ENCODE peak calls at places on chromosomes 16 and 17, in seven cellular contexts. One of them, this sample, is unnamed.
A peak's percentile ranks its signal among the peaks of the same experiment; 100 is the strongest.

GRCh38 chr17:36592316-36592710 is 634 bp downstream of the DHRS11 start:
- DNase-seq in astrocyte: no peak
- DNase-seq in AG04450: no peak
- DNase-seq in HFF-Myc: no peak
- DNase-seq in progenitor cell of endocrine pancreas: no peak
- DNase-seq in RWPE1: peak; percentile 46
- DNase-seq in ovary: peak; percentile 46
- DNase-seq in this sample: no peak

GRCh38 chr16:14378684-14379467 is 251.2 kb downstream of the PARN start:
- DNase-seq in astrocyte: peak; percentile 35
- DNase-seq in AG04450: no peak
- DNase-seq in HFF-Myc: no peak
- DNase-seq in progenitor cell of endocrine pancreas: no peak
- DNase-seq in RWPE1: peak; percentile 86
- DNase-seq in ovary: no peak
- DNase-seq in this sample: peak; percentile 18

GRCh38 chr17:27805520-27806146 is 5.3 kb upstream of the NOS2 start:
- DNase-seq in astrocyte: peak; percentile 69
- DNase-seq in AG04450: peak; percentile 72
- DNase-seq in HFF-Myc: peak; percentile 78
- DNase-seq in progenitor cell of endocrine pancreas: peak; percentile 83
- DNase-seq in RWPE1: peak; percentile 83
- DNase-seq in ovary: peak; percentile 81
- DNase-seq in this sample: peak; percentile 73

GRCh38 chr16:78122774-78123315 is 23.4 kb downstream of the WWOX start:
- DNase-seq in astrocyte: peak; percentile 34
- DNase-seq in AG04450: peak; percentile 15
- DNase-seq in HFF-Myc: peak; percentile 25
- DNase-seq in progenitor cell of endocrine pancreas: no peak
- DNase-seq in RWPE1: peak; percentile 41
- DNase-seq in ovary: peak; percentile 26
- DNase-seq in this sample: no peak

GRCh38 chr16:21028728-21029127 is 121.9 kb downstream of the DNAH3 start:
- DNase-seq in astrocyte: no peak
- DNase-seq in AG04450: no peak
- DNase-seq in HFF-Myc: no peak
- DNase-seq in progenitor cell of endocrine pancreas: no peak
- DNase-seq in RWPE1: no peak
- DNase-seq in ovary: no peak
- DNase-seq in this sample: no peak

GRCh38 chr17:39450051-39450450 is 1.0 kb downstream of the MED1 start:
- DNase-seq in astrocyte: no peak
- DNase-seq in AG04450: no peak
- DNase-seq in HFF-Myc: no peak
- DNase-seq in progenitor cell of endocrine pancreas: no peak
- DNase-seq in RWPE1: no peak
- DNase-seq in ovary: no peak
- DNase-seq in this sample: no peak

GRCh38 chr16:27729516-27730304 is 179.8 kb downstream of the KATNIP start:
- DNase-seq in astrocyte: peak; percentile 85
- DNase-seq in AG04450: no peak
- DNase-seq in HFF-Myc: no peak
- DNase-seq in progenitor cell of endocrine pancreas: no peak
- DNase-seq in RWPE1: no peak
- DNase-seq in ovary: no peak
- DNase-seq in this sample: no peak

GRCh38 chr16:29009050-29009837 is 24.4 kb downstream of the LAT start:
- DNase-seq in astrocyte: no peak
- DNase-seq in AG04450: no peak
- DNase-seq in HFF-Myc: no peak
- DNase-seq in progenitor cell of endocrine pancreas: no peak
- DNase-seq in RWPE1: no peak
- DNase-seq in ovary: no peak
- DNase-seq in this sample: no peak

GRCh38 chr17:16269658-16270057 is 52.6 kb downstream of the PIGL start:
- DNase-seq in astrocyte: peak; percentile 77
- DNase-seq in AG04450: no peak
- DNase-seq in HFF-Myc: no peak
- DNase-seq in progenitor cell of endocrine pancreas: no peak
- DNase-seq in RWPE1: no peak
- DNase-seq in ovary: no peak
- DNase-seq in this sample: no peak

GRCh38 chr17:4152471-4152870 is 9.5 kb downstream of the CYB5D2 start:
- DNase-seq in astrocyte: peak; percentile 56
- DNase-seq in AG04450: no peak
- DNase-seq in HFF-Myc: no peak
- DNase-seq in progenitor cell of endocrine pancreas: no peak
- DNase-seq in RWPE1: peak; percentile 17
- DNase-seq in ovary: no peak
- DNase-seq in this sample: no peak

GRCh38 chr17:5234645-5235576 is at the start of gene SCIMP:
- DNase-seq in astrocyte: no peak
- DNase-seq in AG04450: no peak
- DNase-seq in HFF-Myc: no peak
- DNase-seq in progenitor cell of endocrine pancreas: no peak
- DNase-seq in RWPE1: no peak
- DNase-seq in ovary: no peak
- DNase-seq in this sample: no peak

GRCh38 chr17:75260679-75261335 is 599 bp downstream of the GGA3 start:
- DNase-seq in astrocyte: no peak
- DNase-seq in AG04450: no peak
- DNase-seq in HFF-Myc: no peak
- DNase-seq in progenitor cell of endocrine pancreas: no peak
- DNase-seq in RWPE1: no peak
- DNase-seq in ovary: no peak
- DNase-seq in this sample: no peak

GRCh38 chr16:79601092-79601977 is 798 bp upstream of the MAF start:
- DNase-seq in astrocyte: peak; percentile 13
- DNase-seq in AG04450: no peak
- DNase-seq in HFF-Myc: no peak
- DNase-seq in progenitor cell of endocrine pancreas: peak; percentile 36
- DNase-seq in RWPE1: peak; percentile 41
- DNase-seq in ovary: peak; percentile 68
- DNase-seq in this sample: no peak

GRCh38 chr16:31404353-31405064 is 11.4 kb downstream of the ITGAD start:
- DNase-seq in astrocyte: no peak
- DNase-seq in AG04450: no peak
- DNase-seq in HFF-Myc: no peak
- DNase-seq in progenitor cell of endocrine pancreas: no peak
- DNase-seq in RWPE1: no peak
- DNase-seq in ovary: no peak
- DNase-seq in this sample: no peak

GRCh38 chr16:46972429-46972970 is 974 bp downstream of the DNAJA2 start:
- DNase-seq in astrocyte: peak; percentile 33
- DNase-seq in AG04450: no peak
- DNase-seq in HFF-Myc: no peak
- DNase-seq in progenitor cell of endocrine pancreas: no peak
- DNase-seq in RWPE1: peak; percentile 59
- DNase-seq in ovary: no peak
- DNase-seq in this sample: no peak

GRCh38 chr16:46975165-46975564 is 1.7 kb upstream of the DNAJA2 start:
- DNase-seq in astrocyte: no peak
- DNase-seq in AG04450: no peak
- DNase-seq in HFF-Myc: no peak
- DNase-seq in progenitor cell of endocrine pancreas: no peak
- DNase-seq in RWPE1: no peak
- DNase-seq in ovary: peak; percentile 19
- DNase-seq in this sample: no peak

GRCh38 chr16:46972971-46973456 is 460 bp downstream of the DNAJA2 start:
- DNase-seq in astrocyte: no peak
- DNase-seq in AG04450: no peak
- DNase-seq in HFF-Myc: no peak
- DNase-seq in progenitor cell of endocrine pancreas: peak; percentile 33
- DNase-seq in RWPE1: no peak
- DNase-seq in ovary: peak; percentile 52
- DNase-seq in this sample: no peak

GRCh38 chr16:46974352-46974751 is 878 bp upstream of the DNAJA2 start:
- DNase-seq in astrocyte: no peak
- DNase-seq in AG04450: no peak
- DNase-seq in HFF-Myc: no peak
- DNase-seq in progenitor cell of endocrine pancreas: no peak
- DNase-seq in RWPE1: peak; percentile 8
- DNase-seq in ovary: no peak
- DNase-seq in this sample: no peak

DNA sequence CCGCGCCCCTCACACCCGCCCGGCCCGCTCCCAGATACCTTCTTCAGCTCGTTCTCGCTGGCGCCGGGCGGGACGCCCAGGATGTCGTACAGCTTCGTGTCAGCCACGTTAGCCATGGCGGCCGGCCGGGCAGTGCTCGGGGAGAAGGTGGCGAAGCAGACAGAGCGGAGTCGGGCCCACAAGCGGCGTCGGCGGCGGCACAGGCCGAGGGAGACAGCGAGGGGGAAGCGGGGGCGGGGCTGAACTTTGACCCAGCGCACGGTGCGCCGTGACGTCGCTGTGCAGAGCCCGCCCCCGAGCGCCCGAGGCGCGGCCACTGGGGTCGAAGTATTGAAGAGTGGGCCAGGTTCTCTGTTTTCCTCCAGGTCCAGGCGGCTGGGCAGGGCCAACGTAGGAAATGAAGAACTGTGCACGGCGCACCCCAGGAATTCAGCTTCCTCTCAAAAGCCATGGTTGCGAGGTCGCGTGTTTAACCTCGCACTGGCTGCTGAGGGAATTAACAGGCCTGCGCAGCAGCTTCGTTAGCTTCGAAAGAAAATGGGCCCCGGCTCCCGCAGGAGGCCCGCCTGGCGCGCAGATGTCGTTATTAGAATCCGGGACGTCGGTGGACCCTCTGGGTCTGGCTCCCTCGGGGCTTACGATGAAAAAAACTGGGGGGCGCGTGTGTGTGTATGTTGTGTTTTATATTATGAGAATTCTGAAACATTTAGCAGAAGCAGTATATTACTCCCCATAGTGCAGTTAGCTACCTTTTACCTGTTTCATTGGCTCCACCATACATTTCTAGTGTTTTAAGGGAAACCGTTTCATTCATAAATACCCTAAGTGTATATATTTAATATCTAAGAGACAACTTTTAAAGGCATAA is at the start of gene DNAJA2:
- DNase-seq in astrocyte: peak; percentile 79
- DNase-seq in AG04450: peak; percentile 50
- DNase-seq in HFF-Myc: peak; percentile 61
- DNase-seq in progenitor cell of endocrine pancreas: peak; percentile 91
- DNase-seq in RWPE1: peak; percentile 91
- DNase-seq in ovary: peak; percentile 96
- DNase-seq in this sample: peak; percentile 54
- TF ChIP-seq CTCF in astrocyte: no peak
- TF ChIP-seq CTCF in AG04450: no peak
- TF ChIP-seq CTCF in HFF-Myc: no peak
- TF ChIP-seq CTCF in progenitor cell of endocrine pancreas: no peak
- TF ChIP-seq CTCF in RWPE1: no peak
- TF ChIP-seq CTCF in ovary: no peak
- TF ChIP-seq CTCF in this sample: no peak

GRCh38 chr17:82913304-82914043 is 73.7 kb upstream of the ZNF750 start:
- DNase-seq in astrocyte: no peak
- DNase-seq in AG04450: no peak
- DNase-seq in HFF-Myc: no peak
- DNase-seq in progenitor cell of endocrine pancreas: no peak
- DNase-seq in RWPE1: peak; percentile 16
- DNase-seq in ovary: no peak
- DNase-seq in this sample: no peak
- TF ChIP-seq CTCF in astrocyte: no peak
- TF ChIP-seq CTCF in AG04450: peak; percentile 31
- TF ChIP-seq CTCF in HFF-Myc: peak; percentile 26
- TF ChIP-seq CTCF in progenitor cell of endocrine pancreas: peak; percentile 43
- TF ChIP-seq CTCF in RWPE1: peak; percentile 14
- TF ChIP-seq CTCF in ovary: no peak
- TF ChIP-seq CTCF in this sample: no peak

GRCh38 chr17:48951572-48951971 is 6.9 kb upstream of the SNF8 start:
- DNase-seq in astrocyte: no peak
- DNase-seq in AG04450: no peak
- DNase-seq in HFF-Myc: no peak
- DNase-seq in progenitor cell of endocrine pancreas: no peak
- DNase-seq in RWPE1: no peak
- DNase-seq in ovary: no peak
- DNase-seq in this sample: no peak

GRCh38 chr17:48952904-48953303 is 8.3 kb upstream of the SNF8 start:
- DNase-seq in astrocyte: no peak
- DNase-seq in AG04450: no peak
- DNase-seq in HFF-Myc: no peak
- DNase-seq in progenitor cell of endocrine pancreas: no peak
- DNase-seq in RWPE1: no peak
- DNase-seq in ovary: no peak
- DNase-seq in this sample: no peak

DNA sequence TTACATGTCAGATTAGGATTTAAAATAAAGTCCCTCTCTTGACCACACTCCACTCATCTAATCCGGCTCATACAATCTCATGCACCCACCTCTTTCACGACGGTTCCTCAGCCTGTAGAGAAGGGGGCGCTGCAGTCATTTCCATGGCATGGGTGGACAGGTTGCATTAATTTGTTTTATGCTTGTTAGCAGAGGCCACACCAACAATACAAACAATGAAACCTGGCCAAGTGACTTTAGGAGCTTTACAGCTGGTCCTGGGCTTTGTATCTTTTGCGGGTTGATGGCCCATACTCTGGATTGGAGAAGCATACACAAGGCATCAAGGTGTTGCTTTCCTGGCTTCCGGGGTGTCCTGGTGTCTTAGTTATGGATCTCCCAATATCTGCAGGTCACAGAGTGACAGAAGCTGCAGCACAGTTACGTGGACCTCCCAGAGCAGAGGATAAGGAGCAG is 9.7 kb upstream of the SNF8 start:
- DNase-seq in astrocyte: no peak
- DNase-seq in AG04450: no peak
- DNase-seq in HFF-Myc: no peak
- DNase-seq in progenitor cell of endocrine pancreas: peak; percentile 19
- DNase-seq in RWPE1: no peak
- DNase-seq in ovary: no peak
- DNase-seq in this sample: peak; percentile 20
- TF ChIP-seq CTCF in astrocyte: peak; percentile 45
- TF ChIP-seq CTCF in AG04450: peak; percentile 67
- TF ChIP-seq CTCF in HFF-Myc: peak; percentile 68
- TF ChIP-seq CTCF in progenitor cell of endocrine pancreas: peak; percentile 56
- TF ChIP-seq CTCF in RWPE1: no peak
- TF ChIP-seq CTCF in ovary: no peak
- TF ChIP-seq CTCF in this sample: peak; percentile 61

GRCh38 chr17:11545696-11546095 is 52.6 kb upstream of the DNAH9 start:
- DNase-seq in astrocyte: no peak
- DNase-seq in AG04450: no peak
- DNase-seq in HFF-Myc: no peak
- DNase-seq in progenitor cell of endocrine pancreas: no peak
- DNase-seq in RWPE1: no peak
- DNase-seq in ovary: no peak
- DNase-seq in this sample: no peak

GRCh38 chr17:11551442-11551841 is 46.8 kb upstream of the DNAH9 start:
- DNase-seq in astrocyte: no peak
- DNase-seq in AG04450: no peak
- DNase-seq in HFF-Myc: no peak
- DNase-seq in progenitor cell of endocrine pancreas: no peak
- DNase-seq in RWPE1: no peak
- DNase-seq in ovary: no peak
- DNase-seq in this sample: no peak

GRCh38 chr17:11545002-11545401 is 53.3 kb upstream of the DNAH9 start:
- DNase-seq in astrocyte: no peak
- DNase-seq in AG04450: no peak
- DNase-seq in HFF-Myc: no peak
- DNase-seq in progenitor cell of endocrine pancreas: no peak
- DNase-seq in RWPE1: no peak
- DNase-seq in ovary: no peak
- DNase-seq in this sample: no peak

GRCh38 chr17:11550431-11550830 is 47.8 kb upstream of the DNAH9 start:
- DNase-seq in astrocyte: no peak
- DNase-seq in AG04450: no peak
- DNase-seq in HFF-Myc: no peak
- DNase-seq in progenitor cell of endocrine pancreas: no peak
- DNase-seq in RWPE1: no peak
- DNase-seq in ovary: no peak
- DNase-seq in this sample: no peak

GRCh38 chr17:11548398-11548797 is 49.9 kb upstream of the DNAH9 start:
- DNase-seq in astrocyte: no peak
- DNase-seq in AG04450: no peak
- DNase-seq in HFF-Myc: no peak
- DNase-seq in progenitor cell of endocrine pancreas: no peak
- DNase-seq in RWPE1: no peak
- DNase-seq in ovary: no peak
- DNase-seq in this sample: no peak
- TF ChIP-seq CTCF in astrocyte: no peak
- TF ChIP-seq CTCF in AG04450: no peak
- TF ChIP-seq CTCF in HFF-Myc: no peak
- TF ChIP-seq CTCF in progenitor cell of endocrine pancreas: no peak
- TF ChIP-seq CTCF in RWPE1: no peak
- TF ChIP-seq CTCF in ovary: no peak
- TF ChIP-seq CTCF in this sample: no peak

This sample was measured in AG09319.